ENCODE peak calls at places on chromosomes 4 and X, in six cellular contexts. T is activated naive CD4-positive, alpha-beta T cell; H is kidney glomerular epithelial cell; A is activated T-cell treated with anti-CD3 and anti-CD28 coated beads for 1 hour; N is AG04450; Y is B cell. G is an unnamed sample.
A peak's percentile ranks its signal among the peaks of the same experiment; 100 is the strongest.

GRCh38 chrX:119885554-119886428 is 9.9 kb upstream of the AKAP14 start:
- DNase-seq in A (no peak), N (no peak), T (no peak), H (no peak), Y (no peak), G (peak; percentile 67)

GRCh38 chr4:173747537-173748257 is 217.7 kb upstream of the HAND2 start:
- DNase-seq in N (no peak), A (no peak), T (no peak), Y (no peak), H (no peak), G (no peak)

GRCh38 chr4:8287606-8288280 is 18.2 kb downstream of the HTRA3 start:
- DNase-seq in H (no peak), N (no peak), A (no peak), T (no peak), Y (no peak), G (no peak)

GRCh38 chrX:20333672-20334071 is 67.0 kb upstream of the RPS6KA3 start:
- DNase-seq in N (no peak), T (no peak), H (no peak), A (no peak), Y (no peak), G (no peak)

GRCh38 chr4:78642934-78643333 is 91.4 kb downstream of the ANXA3 start:
- DNase-seq in Y (no peak), N (no peak), T (no peak), H (no peak), A (no peak), G (peak; percentile 42)

GRCh38 chrX:2484721-2485459 is 15.9 kb downstream of the DHRSX start:
- DNase-seq in A (no peak), H (no peak), N (no peak), Y (no peak), T (no peak), G (no peak)

GRCh38 chr4:122576261-122577188 is 44.3 kb downstream of the IL21 start:
- DNase-seq in A (no peak), N (no peak), T (no peak), Y (no peak), H (peak; percentile 46), G (peak; percentile 22)

GRCh38 chr4:105490523-105490922 is 16.7 kb upstream of the PPA2 start:
- DNase-seq in Y (no peak), H (no peak), T (no peak), N (no peak), A (no peak), G (no peak)

GRCh38 chrX:18389968-18390367 is 35.4 kb upstream of the CDKL5 start:
- DNase-seq in T (no peak), N (no peak), A (no peak), Y (no peak), H (no peak), G (no peak)

GRCh38 chr4:124199755-124200154 is 512.8 kb downstream of the ANKRD50 start:
- DNase-seq in N (no peak), Y (no peak), A (no peak), T (no peak), H (no peak), G (peak; percentile 54)

GRCh38 chrX:17500145-17500579 is 125.2 kb downstream of the NHS start:
- DNase-seq in T (no peak), H (peak; percentile 49), N (no peak), A (no peak), Y (no peak), G (peak; percentile 58)

GRCh38 chrX:143788265-143788664 is 67.7 kb upstream of the SPANXN2 start:
- DNase-seq in Y (no peak), A (no peak), T (no peak), N (no peak), H (peak; percentile 5), G (no peak)

GRCh38 chr4:117068120-117068519 is 17.3 kb downstream of the TRAM1L1 start:
- DNase-seq in H (no peak), T (no peak), N (no peak), A (no peak), Y (no peak), G (no peak)